ENCODE peak calls at places on chromosome 1, in eight cellular contexts. M is adipocyte; O is small intestine; P is CD8-positive, alpha-beta T cell; Y is naive thymus-derived CD4-positive, alpha-beta T cell; L is sigmoid colon; S is fibroblast of lung; J is heart left ventricle. U is an unnamed sample. For H3K36me3, the result is how much of the 10 kb centered on the place peaks cover.

GRCh38 chr1:53535846-53536245 is 76.6 kb downstream of the DMRTB1 start:
- DNase-seq in M (peak), O (no peak), P (no peak), Y (no peak), L (no peak), S (no peak), J (no peak), U (no peak)

GRCh38 chr1:59976194-59977074 is 49.9 kb upstream of the CYP2J2 start:
- DNase-seq in M (peak), O (peak), P (peak), Y (peak), L (peak), S (peak), J (peak), U (peak)

GRCh38 chr1:155010211-155010918 is 7.8 kb downstream of the ZBTB7B start:
- DNase-seq in M (no peak), O (peak), P (no peak), Y (no peak), L (no peak), S (no peak), J (no peak), U (no peak)

GRCh38 chr1:33975961-33976360 is 112.1 kb downstream of the HMGB4 start:
- DNase-seq in M (no peak), O (no peak), P (no peak), Y (no peak), L (peak), S (no peak), J (no peak), U (no peak)

GRCh38 chr1:212595787-212596714 is 12.5 kb upstream of the ATF3 start:
- DNase-seq in M (peak), O (peak), P (peak), Y (peak), L (no peak), S (peak), J (no peak), U (peak)

GRCh38 chr1:15916417-15916816 is 59.5 kb downstream of the ZBTB17 start:
- DNase-seq in M (peak), O (no peak), P (no peak), Y (no peak), L (no peak), S (peak), J (no peak), U (no peak)

GRCh38 chr1:44217809-44218410 is 4.6 kb downstream of the DMAP1 start:
- DNase-seq in M (peak), O (peak), P (peak), Y (peak), L (peak), S (peak), J (peak), U (peak)

GRCh38 chr1:150507912-150508864 is at the start of gene ECM1:
- DNase-seq in M (peak), O (peak), P (no peak), Y (no peak), L (peak), S (peak), J (peak), U (peak)

GRCh38 chr1:90344963-90345730 is 350.2 kb downstream of the ZNF326 start:
- DNase-seq in M (no peak), O (no peak), P (no peak), Y (no peak), L (no peak), S (no peak), J (no peak), U (no peak)

GRCh38 chr1:228276361-228276831 is 68.6 kb downstream of the OBSCN start:
- DNase-seq in M (no peak), O (no peak), P (no peak), Y (no peak), L (peak), S (no peak), J (peak), U (peak)

GRCh38 chr1:153572569-153573015 is 6.9 kb upstream of the S100A2 start:
- DNase-seq in M (peak), O (peak), P (peak), Y (peak), L (peak), S (peak), J (peak), U (peak)

GRCh38 chr1:41359211-41360073 is 1.8 kb upstream of the FOXO6 start:
- DNase-seq in M (peak), O (no peak), P (no peak), Y (no peak), L (no peak), S (peak), J (peak), U (no peak)

GRCh38 chr1:30232288-30232899 is 491.0 kb downstream of the MATN1 start:
- DNase-seq in M (no peak), O (peak), P (no peak), Y (no peak), L (no peak), S (no peak), J (no peak), U (peak)

GRCh38 chr1:30229557-30229956 is 493.8 kb downstream of the MATN1 start:
- DNase-seq in M (no peak), O (no peak), P (no peak), Y (no peak), L (no peak), S (no peak), J (no peak), U (no peak)

GRCh38 chr1:30229960-30230359 is 493.4 kb downstream of the MATN1 start:
- DNase-seq in M (no peak), O (no peak), P (no peak), Y (no peak), L (no peak), S (no peak), J (no peak), U (no peak)

GRCh38 chr1:30225336-30225735 is 498.0 kb downstream of the MATN1 start:
- DNase-seq in M (no peak), O (no peak), P (no peak), Y (no peak), L (no peak), S (no peak), J (no peak), U (no peak)

GRCh38 chr1:30226648-30227047 is 496.7 kb downstream of the MATN1 start:
- DNase-seq in M (no peak), O (no peak), P (no peak), Y (no peak), L (no peak), S (no peak), J (no peak), U (no peak)
- H3K36me3 ChIP-seq in M (under half), O (under half), P (under half), Y (under half), L (under half), S (under half), J (under half), U (under half)

GRCh38 chr1:37697090-37697489 is 4.8 kb downstream of the CDCA8 start:
- DNase-seq in M (no peak), O (peak), P (no peak), Y (no peak), L (no peak), S (no peak), J (no peak), U (no peak)
- H3K36me3 ChIP-seq in M (under half), O (under half), P (under half), Y (under half), L (under half), S (under half), J (under half), U (under half)

DNA sequence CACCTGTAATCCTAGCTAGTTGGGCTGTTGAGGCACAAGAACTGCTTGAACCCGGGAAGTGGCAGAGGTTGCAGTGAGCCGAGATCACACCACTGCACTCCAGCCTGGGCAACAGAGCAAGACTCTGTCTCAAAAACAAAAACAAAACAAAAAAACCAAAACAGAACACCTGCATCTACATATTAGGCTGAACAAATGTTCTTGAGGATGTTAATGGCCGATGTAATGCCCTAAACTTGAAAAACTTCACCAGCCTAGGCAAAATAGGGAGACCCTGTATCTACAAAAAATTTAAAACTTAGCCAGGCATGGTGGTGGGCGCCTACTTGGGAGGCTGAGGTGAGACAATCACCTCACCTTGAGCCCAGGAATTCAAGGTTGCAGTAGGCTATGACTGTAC is 17.8 kb downstream of the GPBP1L1 start:
- DNase-seq in M (no peak), O (no peak), P (no peak), Y (no peak), L (no peak), S (no peak), J (no peak), U (no peak)
- H3K36me3 ChIP-seq in M (under half), O (under half), P (under half), Y (under half), L (under half), S (under half), J (under half), U (under half)

GRCh38 chr1:171794085-171794484 is 12.6 kb downstream of the METTL13 start:
- DNase-seq in M (peak), O (no peak), P (no peak), Y (no peak), L (no peak), S (no peak), J (no peak), U (no peak)

GRCh38 chr1:171798311-171798710 is 16.9 kb downstream of the METTL13 start:
- DNase-seq in M (no peak), O (no peak), P (no peak), Y (no peak), L (no peak), S (no peak), J (no peak), U (no peak)

GRCh38 chr1:171799166-171799565 is 17.7 kb downstream of the METTL13 start:
- DNase-seq in M (no peak), O (no peak), P (no peak), Y (no peak), L (no peak), S (no peak), J (no peak), U (no peak)

GRCh38 chr1:171798760-171799159 is 17.3 kb downstream of the METTL13 start:
- DNase-seq in M (no peak), O (no peak), P (no peak), Y (no peak), L (no peak), S (no peak), J (no peak), U (no peak)

GRCh38 chr1:171796592-171796991 is 15.1 kb downstream of the METTL13 start:
- DNase-seq in M (no peak), O (no peak), P (no peak), Y (no peak), L (no peak), S (no peak), J (no peak), U (no peak)
- H3K36me3 ChIP-seq in M (under half), O (under half), P (under half), Y (half or more), L (under half), S (under half), J (under half), U (under half)

GRCh38 chr1:201792534-201793305 is 36.2 kb upstream of the IPO9 start:
- DNase-seq in M (peak), O (peak), P (peak), Y (peak), L (peak), S (peak), J (peak), U (peak)

GRCh38 chr1:201791775-201792166 is 37.2 kb upstream of the IPO9 start:
- DNase-seq in M (peak), O (no peak), P (no peak), Y (no peak), L (no peak), S (peak), J (peak), U (no peak)

GRCh38 chr1:201791051-201791774 is 37.7 kb upstream of the IPO9 start:
- DNase-seq in M (no peak), O (no peak), P (no peak), Y (no peak), L (no peak), S (peak), J (peak), U (no peak)

GRCh38 chr1:201795066-201795465 is 33.9 kb upstream of the IPO9 start:
- DNase-seq in M (peak), O (no peak), P (no peak), Y (no peak), L (no peak), S (peak), J (no peak), U (no peak)

DNA sequence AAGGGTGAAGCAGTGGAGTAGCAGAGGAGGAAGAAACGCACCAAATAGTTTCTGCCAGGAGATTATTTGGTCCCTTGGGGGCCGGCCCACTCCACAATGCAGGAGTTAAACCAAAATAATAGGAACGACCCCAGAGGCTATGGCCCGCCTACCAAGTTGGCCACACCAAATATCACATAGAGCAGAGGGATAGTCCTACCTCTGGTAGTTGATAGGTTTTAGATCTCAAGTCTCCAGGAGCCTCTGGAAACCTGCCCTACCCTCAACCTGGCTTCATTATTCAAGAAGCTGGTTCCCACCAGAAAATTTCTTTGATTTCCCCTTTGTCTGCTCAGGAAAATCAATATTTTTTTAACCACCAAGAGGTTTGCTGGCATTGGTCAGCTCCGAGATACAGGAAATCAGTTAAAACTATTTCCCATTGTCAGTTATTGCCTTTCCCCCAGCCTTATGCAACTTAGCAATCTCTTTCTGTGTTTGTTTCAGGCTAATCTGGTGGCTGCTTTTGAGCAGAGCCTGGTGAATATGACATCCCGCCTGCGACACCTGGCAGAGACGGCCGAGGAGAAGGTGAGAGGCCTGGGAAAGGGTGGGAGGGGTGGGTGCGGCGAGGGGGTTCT is 35.5 kb upstream of the IPO9 start:
- DNase-seq in M (no peak), O (no peak), P (no peak), Y (no peak), L (no peak), S (no peak), J (no peak), U (no peak)
- H3K36me3 ChIP-seq in M (half or more), O (under half), P (under half), Y (under half), L (under half), S (under half), J (half or more), U (under half)

DNA sequence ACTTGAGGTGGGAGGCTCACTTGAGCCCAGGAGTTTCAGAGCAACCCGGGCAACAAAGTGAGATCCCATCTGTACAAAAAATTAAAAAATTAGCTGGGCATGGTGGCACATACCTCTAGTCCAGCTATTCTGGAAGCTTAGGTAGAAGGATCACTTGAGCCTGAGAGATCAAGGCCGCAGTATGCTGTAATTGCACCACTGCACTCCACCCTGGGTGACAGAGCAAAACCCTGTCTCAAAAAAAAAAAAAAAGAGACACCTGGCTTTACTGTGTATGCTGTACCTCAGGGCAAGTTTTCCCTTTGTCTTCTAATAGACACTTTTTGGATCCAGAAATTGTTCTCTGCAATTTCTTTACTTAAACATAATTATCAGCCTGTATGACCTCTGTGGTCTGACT is 23.1 kb upstream of the RCC1 start:
- DNase-seq in M (no peak), O (no peak), P (no peak), Y (no peak), L (peak), S (no peak), J (no peak), U (no peak)
- H3K36me3 ChIP-seq in M (under half), O (under half), P (under half), Y (under half), L (under half), S (under half), J (under half), U (under half)